ENCODE peak calls at places on chromosomes 6 and 20, in four cellular contexts. Y is HFFc6, L is B cell, E is tibial nerve. T is an unnamed sample.

GRCh38 chr6:91659881-91660280 is 1073.0 kb upstream of the MAP3K7 start:
- DNase-seq in Y (no peak), L (no peak), E (no peak), T (no peak)

GRCh38 chr6:3784423-3784822 is 32.9 kb upstream of the PXDC1 start:
- DNase-seq in Y (no peak), L (no peak), E (no peak), T (no peak)

GRCh38 chr6:22499815-22500214 is 69.6 kb upstream of the HDGFL1 start:
- DNase-seq in Y (no peak), L (no peak), E (no peak), T (no peak)

GRCh38 chr6:161418458-161418945 is 144.6 kb upstream of the AGPAT4 start:
- DNase-seq in Y (peak; percentile 64), L (peak; percentile 46), E (no peak), T (peak; percentile 66)

GRCh38 chr6:7938562-7939185 is 28.1 kb upstream of the TXNDC5 start:
- DNase-seq in Y (no peak), L (no peak), E (no peak), T (no peak)

GRCh38 chr6:159682265-159682664 is 10.8 kb downstream of the SOD2 start:
- DNase-seq in Y (peak; percentile 34), L (no peak), E (no peak), T (no peak)

GRCh38 chr6:33175436-33176069 is 16.7 kb downstream of the COL11A2 start:
- DNase-seq in Y (no peak), L (no peak), E (no peak), T (no peak)

GRCh38 chr20:63942250-63943006 is 13.8 kb downstream of the UCKL1 start:
- DNase-seq in Y (no peak), L (no peak), E (no peak), T (peak; percentile 72)

GRCh38 chr6:154590770-154591169 is 80.3 kb upstream of the CNKSR3 start:
- DNase-seq in Y (no peak), L (no peak), E (no peak), T (no peak)

GRCh38 chr6:14758421-14759043 is 487.3 kb upstream of the JARID2 start:
- DNase-seq in Y (no peak), L (no peak), E (no peak), T (no peak)

GRCh38 chr20:18839507-18840247 is 26.1 kb downstream of the SCP2D1 start:
- DNase-seq in Y (no peak), L (no peak), E (no peak), T (no peak)

GRCh38 chr20:35739294-35740163 is 2.5 kb downstream of the RBM39 start:
- DNase-seq in Y (peak; percentile 66), L (no peak), E (no peak), T (peak; percentile 20)

GRCh38 chr6:134177753-134178229 is 125.4 kb upstream of the SLC2A12 start:
- DNase-seq in Y (peak; percentile 55), L (no peak), E (no peak), T (no peak)

GRCh38 chr6:47362857-47363461 is 53.3 kb upstream of the TNFRSF21 start:
- DNase-seq in Y (no peak), L (no peak), E (no peak), T (no peak)

GRCh38 chr20:37450344-37450743 is 70.7 kb upstream of the NNAT start:
- DNase-seq in Y (no peak), L (no peak), E (no peak), T (no peak)

GRCh38 chr20:46202758-46203509 is 84.8 kb downstream of the CD40 start:
- DNase-seq in Y (no peak), L (no peak), E (peak; percentile 34), T (no peak)

GRCh38 chr6:40755749-40756452 is 168.7 kb upstream of the LRFN2 start:
- DNase-seq in Y (no peak), L (peak; percentile 7), E (no peak), T (no peak)

GRCh38 chr6:1035419-1035818 is 276.5 kb upstream of the FOXQ1 start:
- DNase-seq in Y (no peak), L (no peak), E (no peak), T (no peak)

GRCh38 chr20:34541264-34541901 is 17.1 kb upstream of the MAP1LC3A start:
- DNase-seq in Y (no peak), L (no peak), E (no peak), T (no peak)

GRCh38 chr6:138036955-138037592 is 70.1 kb downstream of the PERP start:
- DNase-seq in Y (peak; percentile 53), L (no peak), E (no peak), T (no peak)

GRCh38 chr6:138833819-138834539 is 38.1 kb downstream of the ECT2L start:
- DNase-seq in Y (no peak), L (no peak), E (no peak), T (no peak)

GRCh38 chr6:167493961-167494697 is 169.2 kb downstream of the TTLL2 start:
- DNase-seq in Y (no peak), L (no peak), E (peak; percentile 65), T (no peak)

GRCh38 chr6:57252975-57253374 is 30.9 kb upstream of the RAB23 start:
- DNase-seq in Y (peak; percentile 37), L (no peak), E (no peak), T (no peak)

GRCh38 chr20:50286174-50286511 is 95.5 kb downstream of the CEBPB start:
- DNase-seq in Y (no peak), L (no peak), E (no peak), T (peak; percentile 58)

GRCh38 chr6:161079566-161080262 is 88.1 kb downstream of the MAP3K4 start:
- DNase-seq in Y (peak; percentile 58), L (no peak), E (no peak), T (no peak)

GRCh38 chr20:50472693-50473610 is 37.2 kb upstream of the PTPN1 start:
- DNase-seq in Y (no peak), L (no peak), E (no peak), T (no peak)

GRCh38 chr6:152605901-152606390 is 31.2 kb downstream of the SYNE1 start:
- DNase-seq in Y (no peak), L (no peak), E (no peak), T (no peak)

GRCh38 chr20:32945710-32946221 is 58.5 kb downstream of the SUN5 start:
- DNase-seq in Y (peak; percentile 27), L (no peak), E (no peak), T (peak; percentile 18)

GRCh38 chr20:45890077-45890996 is 671 bp downstream of the NEURL2 start:
- DNase-seq in Y (peak; percentile 46), L (peak; percentile 62), E (peak; percentile 74), T (peak; percentile 74)

GRCh38 chr20:39829255-39829654 is 859.8 kb downstream of the MAFB start:
- DNase-seq in Y (no peak), L (no peak), E (no peak), T (no peak)
- TF ChIP-seq CTCF in Y (peak; percentile 54), L (no peak), E (no peak), T (no peak)

GRCh38 chr20:57902478-57902877 is 192.7 kb upstream of the PMEPA1 start:
- DNase-seq in Y (peak; percentile 70), L (no peak), E (no peak), T (no peak)
- TF ChIP-seq CTCF in Y (peak; percentile 49), L (no peak), E (no peak), T (no peak)

GRCh38 chr6:89281779-89282246 is 33.3 kb downstream of the GABRR2 start:
- DNase-seq in Y (peak; percentile 31), L (peak; percentile 50), E (no peak), T (peak; percentile 89)
- TF ChIP-seq CTCF in Y (peak; percentile 73), L (peak; percentile 65), E (no peak), T (peak; percentile 74)

GRCh38 chr6:117918454-117918853 is 11.4 kb downstream of the SLC35F1 start:
- DNase-seq in Y (no peak), L (no peak), E (no peak), T (no peak)
- TF ChIP-seq CTCF in Y (no peak), L (no peak), E (no peak), T (no peak)

GRCh38 chr6:156164701-156165454 is 612.3 kb upstream of the ARID1B start:
- DNase-seq in Y (no peak), L (no peak), E (no peak), T (no peak)

GRCh38 chr6:156163311-156163710 is 613.9 kb upstream of the ARID1B start:
- DNase-seq in Y (no peak), L (peak; percentile 61), E (no peak), T (no peak)

GRCh38 chr6:156166093-156166492 is 611.1 kb upstream of the ARID1B start:
- DNase-seq in Y (no peak), L (no peak), E (no peak), T (no peak)

GRCh38 chr6:156169361-156169760 is 607.8 kb upstream of the ARID1B start:
- DNase-seq in Y (no peak), L (no peak), E (no peak), T (no peak)

GRCh38 chr6:156167289-156168076 is 609.7 kb upstream of the ARID1B start:
- DNase-seq in Y (peak; percentile 33), L (no peak), E (no peak), T (no peak)
- TF ChIP-seq CTCF in Y (no peak), L (no peak), E (no peak), T (no peak)

GRCh38 chr6:143531720-143532504 is 20.4 kb upstream of the FUCA2 start:
- DNase-seq in Y (no peak), L (no peak), E (no peak), T (no peak)

GRCh38 chr6:143528164-143528811 is 16.8 kb upstream of the FUCA2 start:
- DNase-seq in Y (no peak), L (peak; percentile 42), E (no peak), T (no peak)

GRCh38 chr6:143527677-143528076 is 16.2 kb upstream of the FUCA2 start:
- DNase-seq in Y (no peak), L (no peak), E (no peak), T (no peak)

GRCh38 chr6:143529095-143529494 is 17.6 kb upstream of the FUCA2 start:
- DNase-seq in Y (no peak), L (no peak), E (no peak), T (no peak)
- TF ChIP-seq CTCF in Y (peak; percentile 21), L (no peak), E (no peak), T (no peak)

GRCh38 chr20:10178727-10179313 is 39.8 kb upstream of the SNAP25 start:
- DNase-seq in Y (no peak), L (no peak), E (no peak), T (no peak)

GRCh38 chr20:10178091-10178490 is 40.5 kb upstream of the SNAP25 start:
- DNase-seq in Y (no peak), L (no peak), E (no peak), T (no peak)

GRCh38 chr20:10177326-10177725 is 41.3 kb upstream of the SNAP25 start:
- DNase-seq in Y (no peak), L (no peak), E (no peak), T (no peak)

DNA sequence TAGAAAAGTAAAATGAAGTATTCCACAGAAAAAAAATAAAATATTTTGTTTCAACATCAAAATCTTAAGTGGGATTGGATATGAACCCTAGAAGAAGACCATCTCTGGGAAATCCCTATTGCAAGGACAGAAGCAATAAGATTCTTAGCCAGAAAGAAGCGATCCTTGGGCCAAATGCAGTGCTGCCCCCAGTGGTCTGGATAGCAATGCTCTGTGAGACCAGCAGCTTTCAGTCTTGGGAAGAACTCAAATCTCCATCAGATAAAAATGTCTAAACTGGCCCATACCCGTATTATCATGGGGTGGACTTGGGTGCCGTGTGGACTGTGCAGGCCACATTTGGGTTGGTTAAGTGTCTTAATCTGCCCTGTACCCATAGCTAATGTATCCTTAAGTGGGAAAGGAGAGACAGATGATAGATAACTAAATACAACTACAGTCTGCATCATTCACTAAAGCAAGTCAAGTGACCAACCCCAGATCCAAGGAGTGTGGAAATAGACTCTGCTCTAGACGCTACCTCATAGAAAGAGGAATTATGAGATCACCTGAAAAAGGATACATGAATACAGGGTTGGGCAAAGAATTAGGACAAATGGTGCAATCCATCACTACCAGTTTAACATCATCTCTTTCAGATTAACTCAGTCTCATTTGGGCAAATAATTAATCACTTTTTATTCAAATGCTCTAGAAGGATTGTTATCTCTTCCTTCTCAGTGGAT is 38.9 kb upstream of the SNAP25 start:
- DNase-seq in Y (no peak), L (no peak), E (no peak), T (no peak)
- TF ChIP-seq CTCF in Y (peak; percentile 59), L (no peak), E (no peak), T (peak; percentile 15)

T was measured in GM13976.